ENCODE peak calls at places on chromosomes 11 and 22, in five cellular contexts. One of them, this sample, is unnamed.

GRCh38 chr11:119791047-119791446 is 62.0 kb upstream of the NECTIN1 start:
- DNase-seq in RWPE1: no peak
- DNase-seq in effector memory CD8-positive, alpha-beta T cell: no peak
- DNase-seq in RCC 7860: no peak
- DNase-seq in activated T-helper 1 cell treated with anti-CD3 and anti-CD28 coated beads, Interleukin-2, amount 50 U/mL, for 16 hours: no peak
- DNase-seq in this sample: no peak

GRCh38 chr11:110032257-110032656 is 60.9 kb upstream of the ZC3H12C start:
- DNase-seq in RCC 7860: no peak
- DNase-seq in RWPE1: no peak
- DNase-seq in activated T-helper 1 cell treated with anti-CD3 and anti-CD28 coated beads, Interleukin-2, amount 50 U/mL, for 16 hours: no peak
- DNase-seq in effector memory CD8-positive, alpha-beta T cell: no peak
- DNase-seq in this sample: no peak

GRCh38 chr11:125980421-125980820 is 34.6 kb downstream of the VSIG10L2 start:
- DNase-seq in RWPE1: no peak
- DNase-seq in effector memory CD8-positive, alpha-beta T cell: no peak
- DNase-seq in RCC 7860: no peak
- DNase-seq in activated T-helper 1 cell treated with anti-CD3 and anti-CD28 coated beads, Interleukin-2, amount 50 U/mL, for 16 hours: no peak
- DNase-seq in this sample: no peak

GRCh38 chr11:8092587-8093424 is 11.8 kb downstream of the TUB start:
- DNase-seq in activated T-helper 1 cell treated with anti-CD3 and anti-CD28 coated beads, Interleukin-2, amount 50 U/mL, for 16 hours: no peak
- DNase-seq in RCC 7860: peak; percentile 43
- DNase-seq in RWPE1: peak; percentile 64
- DNase-seq in effector memory CD8-positive, alpha-beta T cell: no peak
- DNase-seq in this sample: no peak

GRCh38 chr11:69000831-69001245 is 12.2 kb downstream of the MRGPRF start:
- DNase-seq in activated T-helper 1 cell treated with anti-CD3 and anti-CD28 coated beads, Interleukin-2, amount 50 U/mL, for 16 hours: no peak
- DNase-seq in effector memory CD8-positive, alpha-beta T cell: no peak
- DNase-seq in RCC 7860: peak; percentile 13
- DNase-seq in RWPE1: peak; percentile 61
- DNase-seq in this sample: no peak

GRCh38 chr11:69630009-69630870 is 10.7 kb upstream of the CCND1 start:
- DNase-seq in RCC 7860: no peak
- DNase-seq in effector memory CD8-positive, alpha-beta T cell: no peak
- DNase-seq in RWPE1: no peak
- DNase-seq in activated T-helper 1 cell treated with anti-CD3 and anti-CD28 coated beads, Interleukin-2, amount 50 U/mL, for 16 hours: no peak
- DNase-seq in this sample: no peak

GRCh38 chr22:36505998-36506635 is 723 bp downstream of the FOXRED2 start:
- DNase-seq in RCC 7860: no peak
- DNase-seq in RWPE1: no peak
- DNase-seq in activated T-helper 1 cell treated with anti-CD3 and anti-CD28 coated beads, Interleukin-2, amount 50 U/mL, for 16 hours: no peak
- DNase-seq in effector memory CD8-positive, alpha-beta T cell: no peak
- DNase-seq in this sample: no peak

GRCh38 chr22:32661296-32661695 is 140.2 kb upstream of the TIMP3 start:
- DNase-seq in RWPE1: peak; percentile 16
- DNase-seq in effector memory CD8-positive, alpha-beta T cell: no peak
- DNase-seq in activated T-helper 1 cell treated with anti-CD3 and anti-CD28 coated beads, Interleukin-2, amount 50 U/mL, for 16 hours: no peak
- DNase-seq in RCC 7860: peak; percentile 30
- DNase-seq in this sample: no peak

GRCh38 chr22:31958625-31959239 is 14.4 kb downstream of the YWHAH start:
- DNase-seq in activated T-helper 1 cell treated with anti-CD3 and anti-CD28 coated beads, Interleukin-2, amount 50 U/mL, for 16 hours: no peak
- DNase-seq in effector memory CD8-positive, alpha-beta T cell: peak; percentile 25
- DNase-seq in RWPE1: no peak
- DNase-seq in RCC 7860: no peak
- DNase-seq in this sample: no peak

This sample was measured in GDM1.